ENCODE peak calls at places on chromosomes 11 and 22, in six cellular contexts. One of them, this sample, is unnamed.

GRCh38 chr22:22926359-22927195 is 39.0 kb downstream of the IGLL5 start:
- DNase-seq in AG08395: no peak
- DNase-seq in fibroblast of the aortic adventitia: no peak
- DNase-seq in CD8-positive, alpha-beta memory T cell: no peak
- DNase-seq in naive thymus-derived CD4-positive, alpha-beta T cell: no peak
- DNase-seq in GM06990: no peak
- DNase-seq in this sample: no peak

GRCh38 chr22:36457688-36458450 is 23.6 kb downstream of the TXN2 start:
- DNase-seq in AG08395: peak
- DNase-seq in fibroblast of the aortic adventitia: peak
- DNase-seq in CD8-positive, alpha-beta memory T cell: no peak
- DNase-seq in naive thymus-derived CD4-positive, alpha-beta T cell: no peak
- DNase-seq in GM06990: no peak
- DNase-seq in this sample: no peak

GRCh38 chr22:39559456-39560105 is 11.0 kb upstream of the CACNA1I start:
- DNase-seq in AG08395: peak
- DNase-seq in fibroblast of the aortic adventitia: no peak
- DNase-seq in CD8-positive, alpha-beta memory T cell: no peak
- DNase-seq in naive thymus-derived CD4-positive, alpha-beta T cell: no peak
- DNase-seq in GM06990: no peak
- DNase-seq in this sample: peak

GRCh38 chr11:6452219-6452618 is 11.4 kb upstream of the HPX start:
- DNase-seq in AG08395: peak
- DNase-seq in fibroblast of the aortic adventitia: peak
- DNase-seq in CD8-positive, alpha-beta memory T cell: no peak
- DNase-seq in naive thymus-derived CD4-positive, alpha-beta T cell: no peak
- DNase-seq in GM06990: no peak
- DNase-seq in this sample: no peak

GRCh38 chr11:132992838-132993680 is 539.2 kb downstream of the OPCML start:
- DNase-seq in AG08395: peak
- DNase-seq in fibroblast of the aortic adventitia: no peak
- DNase-seq in CD8-positive, alpha-beta memory T cell: no peak
- DNase-seq in naive thymus-derived CD4-positive, alpha-beta T cell: no peak
- DNase-seq in GM06990: no peak
- DNase-seq in this sample: peak

GRCh38 chr22:44023404-44024287 is 456 bp upstream of the PARVB start:
- DNase-seq in AG08395: peak
- DNase-seq in fibroblast of the aortic adventitia: peak
- DNase-seq in CD8-positive, alpha-beta memory T cell: no peak
- DNase-seq in naive thymus-derived CD4-positive, alpha-beta T cell: peak
- DNase-seq in GM06990: peak
- DNase-seq in this sample: peak

GRCh38 chr11:110182886-110183285 is 89.7 kb downstream of the ZC3H12C start:
- DNase-seq in AG08395: peak
- DNase-seq in fibroblast of the aortic adventitia: no peak
- DNase-seq in CD8-positive, alpha-beta memory T cell: no peak
- DNase-seq in naive thymus-derived CD4-positive, alpha-beta T cell: no peak
- DNase-seq in GM06990: no peak
- DNase-seq in this sample: no peak

GRCh38 chr11:47886096-47886495 is 37.9 kb upstream of the NUP160 start:
- DNase-seq in AG08395: peak
- DNase-seq in fibroblast of the aortic adventitia: peak
- DNase-seq in CD8-positive, alpha-beta memory T cell: no peak
- DNase-seq in naive thymus-derived CD4-positive, alpha-beta T cell: no peak
- DNase-seq in GM06990: no peak
- DNase-seq in this sample: no peak

GRCh38 chr11:33413296-33413695 is 156.1 kb downstream of the HIPK3 start:
- DNase-seq in AG08395: peak
- DNase-seq in fibroblast of the aortic adventitia: no peak
- DNase-seq in CD8-positive, alpha-beta memory T cell: no peak
- DNase-seq in naive thymus-derived CD4-positive, alpha-beta T cell: no peak
- DNase-seq in GM06990: no peak
- DNase-seq in this sample: no peak

GRCh38 chr22:35971418-35972119 is 57.1 kb downstream of the RBFOX2 start:
- DNase-seq in AG08395: peak
- DNase-seq in fibroblast of the aortic adventitia: peak
- DNase-seq in CD8-positive, alpha-beta memory T cell: no peak
- DNase-seq in naive thymus-derived CD4-positive, alpha-beta T cell: no peak
- DNase-seq in GM06990: no peak
- DNase-seq in this sample: peak

GRCh38 chr22:23219787-23220484 is 39.6 kb downstream of the BCR start:
- DNase-seq in AG08395: peak
- DNase-seq in fibroblast of the aortic adventitia: no peak
- DNase-seq in CD8-positive, alpha-beta memory T cell: no peak
- DNase-seq in naive thymus-derived CD4-positive, alpha-beta T cell: no peak
- DNase-seq in GM06990: peak
- DNase-seq in this sample: no peak

This sample was measured in SK-MEL-5.